ENCODE peak calls at places on chromosomes 1 and 21, in four cellular contexts. I is neuronal stem cell, M is IMR-90, F is H1. W is an unnamed sample.
A peak's percentile ranks its signal among the peaks of the same experiment; 100 is the strongest.

GRCh38 chr1:40381268-40382109 is 8.0 kb downstream of the SMAP2 start:
- DNase-seq in I (no peak), M (no peak), F (no peak), W (no peak)

GRCh38 chr1:244436336-244437102 is 15.2 kb downstream of the ADSS2 start:
- DNase-seq in F (no peak), I (no peak), M (peak; percentile 80), W (no peak)

GRCh38 chr1:229757226-229757625 is 131.2 kb downstream of the URB2 start:
- DNase-seq in M (no peak), F (no peak), I (no peak), W (no peak)

GRCh38 chr1:28196330-28196729 is 19.8 kb upstream of the PTAFR start:
- DNase-seq in M (no peak), I (no peak), F (no peak), W (no peak)

GRCh38 chr1:12518956-12519707 is 98.9 kb downstream of the DHRS3 start:
- DNase-seq in M (peak; percentile 63), F (no peak), I (no peak), W (no peak)

GRCh38 chr21:42746593-42747266 is 93.3 kb downstream of the PDE9A start:
- DNase-seq in F (no peak), I (no peak), M (no peak), W (no peak)

GRCh38 chr1:17606826-17607440 is 67.4 kb downstream of the ARHGEF10L start:
- DNase-seq in I (peak; percentile 75), F (peak; percentile 47), M (peak; percentile 60), W (peak; percentile 79)

GRCh38 chr1:198107041-198107440 is 49.8 kb upstream of the NEK7 start:
- DNase-seq in F (no peak), I (no peak), M (peak; percentile 41), W (no peak)

GRCh38 chr1:145983206-145983675 is 13.1 kb downstream of the TXNIP start:
- DNase-seq in F (no peak), M (no peak), I (no peak), W (no peak)

DNA sequence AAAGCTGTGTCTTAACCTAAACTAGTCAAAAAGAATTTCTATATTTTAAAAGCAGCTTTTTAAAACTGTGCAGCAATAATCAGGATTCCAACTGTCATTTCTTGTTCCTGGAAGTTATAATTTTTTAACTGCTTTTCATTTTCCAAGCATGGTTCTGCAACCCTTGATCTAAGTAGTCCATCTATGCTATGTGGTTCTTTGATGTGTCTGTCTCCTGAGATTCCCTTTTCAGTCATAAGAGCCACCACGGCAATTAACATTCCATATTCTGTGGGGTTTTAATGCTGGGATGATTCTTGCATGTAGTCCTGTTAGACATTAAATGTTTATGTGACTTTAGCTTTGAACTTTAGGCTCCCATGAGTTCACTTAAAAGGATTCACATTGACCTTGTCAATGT is 220.4 kb downstream of the TPR start:
- DNase-seq in I (no peak), M (no peak), F (no peak), W (no peak)
- H3K9ac ChIP-seq in I (no peak overlapping the region), M (no peak overlapping the region), F (no peak overlapping the region), W (no peak overlapping the region)

GRCh38 chr1:67430358-67431155 is at the start of gene SERBP1:
- DNase-seq in M (peak; percentile 96), F (peak; percentile 95), I (peak; percentile 96), W (peak; percentile 98)
- H3K4ac ChIP-seq in M (peak within 1 kb of the TSS; percentile 84), F (peak within 1 kb of the TSS; percentile 96), I (peak within 1 kb of the TSS; percentile 38), W (peak within 1 kb of the TSS; percentile 18)

DNA sequence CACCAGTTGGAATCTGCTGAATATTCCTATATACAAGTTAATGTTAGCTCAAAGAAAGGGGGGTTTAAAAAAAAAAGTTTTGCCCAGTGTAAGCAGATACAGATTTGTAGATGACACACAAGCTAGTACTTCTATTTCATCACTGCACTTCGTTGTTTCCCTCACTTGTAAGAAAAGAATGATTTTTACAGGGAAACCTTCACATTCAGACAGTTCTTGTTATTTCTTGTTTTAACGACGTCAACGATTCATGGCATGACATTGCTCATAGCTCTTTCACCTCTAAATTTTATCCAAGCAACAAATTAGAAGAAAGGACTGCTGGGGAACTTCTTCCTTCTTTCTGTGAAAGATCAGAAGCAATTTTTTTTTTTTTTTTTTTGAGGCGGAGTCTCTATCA is 25.7 kb upstream of the C1orf105 start:
- DNase-seq in M (peak; percentile 34), I (no peak), F (no peak), W (no peak)
- H4K91ac ChIP-seq in M (no peak overlapping the region), I (no peak overlapping the region), F (no peak overlapping the region), W (no peak overlapping the region)

DNA sequence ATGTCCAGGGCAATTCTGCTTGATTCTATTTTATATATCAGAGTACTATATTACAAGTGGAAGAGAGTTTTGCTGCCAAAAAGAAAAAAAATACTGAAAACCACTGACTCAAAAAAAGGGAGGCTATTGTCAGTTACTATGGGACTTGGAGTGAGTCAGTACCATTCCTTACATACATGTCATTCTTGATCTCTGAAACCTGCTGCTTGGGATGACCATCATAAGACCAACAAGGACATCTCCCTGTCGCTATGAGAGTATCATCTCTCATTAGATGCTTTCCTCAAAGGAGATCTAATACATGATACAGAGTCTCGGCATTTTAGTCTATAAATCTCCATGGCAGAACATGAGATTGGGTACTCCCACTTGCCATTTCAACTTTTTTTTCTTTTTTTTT is 11.8 kb upstream of the INPP5B start:
- DNase-seq in F (no peak), M (peak; percentile 93), I (no peak), W (no peak)
- H3K9ac ChIP-seq in F (no peak overlapping the region), M (no peak overlapping the region), I (no peak overlapping the region), W (no peak overlapping the region)